ENCODE peak calls at places on chromosomes 5 and 9, in five cellular contexts. Z is CD4-positive, alpha-beta T cell; H is left ventricle myocardium inferior; R is GM12865; K is RWPE1. Q is an unnamed sample.

GRCh38 chr5:138955013-138955660 is 80.0 kb upstream of the LRRTM2 start:
- DNase-seq in H (peak; percentile 56), R (no peak), K (no peak), Z (no peak), Q (no peak)

GRCh38 chr5:163727028-163727427 is 221.6 kb downstream of the MAT2B start:
- DNase-seq in H (no peak), Z (no peak), R (peak; percentile 30), K (no peak), Q (no peak)

GRCh38 chr5:180343846-180344327 is 9.2 kb downstream of the GFPT2 start:
- DNase-seq in R (no peak), Z (no peak), K (peak; percentile 55), H (no peak), Q (no peak)

GRCh38 chr9:136769710-136770191 is 5.4 kb upstream of the LCN15 start:
- DNase-seq in Z (peak; percentile 31), H (no peak), K (peak; percentile 34), R (peak; percentile 44), Q (peak; percentile 90)

GRCh38 chr5:65809817-65810531 is 88.0 kb downstream of the NLN start:
- DNase-seq in R (no peak), H (peak; percentile 68), K (no peak), Z (no peak), Q (no peak)

GRCh38 chr9:98806394-98807069 is 938 bp upstream of the GALNT12 start:
- DNase-seq in K (no peak), Z (no peak), R (no peak), H (no peak), Q (no peak)

GRCh38 chr9:113589890-113590289 is 126.4 kb downstream of the RGS3 start:
- DNase-seq in H (no peak), R (no peak), Z (no peak), K (no peak), Q (no peak)

GRCh38 chr5:135005076-135005475 is 29.0 kb downstream of the PITX1 start:
- DNase-seq in H (no peak), R (no peak), Z (no peak), K (no peak), Q (peak; percentile 2)

GRCh38 chr5:72246954-72247442 is 73.0 kb downstream of the MRPS27 start:
- DNase-seq in K (no peak), Z (no peak), R (no peak), H (no peak), Q (no peak)

GRCh38 chr9:6671416-6671815 is 25.9 kb upstream of the GLDC start:
- DNase-seq in K (no peak), H (no peak), Z (no peak), R (no peak), Q (no peak)

GRCh38 chr9:128972956-128973355 is 25.5 kb downstream of the NUP188 start:
- DNase-seq in K (peak; percentile 85), Z (no peak), R (no peak), H (no peak), Q (no peak)

GRCh38 chr9:74236857-74237256 is 260.3 kb upstream of the RORB start:
- DNase-seq in H (no peak), Z (no peak), K (no peak), R (no peak), Q (no peak)

GRCh38 chr9:116646661-116647514 is 40.2 kb upstream of the TRIM32 start:
- DNase-seq in K (peak; percentile 34), H (no peak), R (peak; percentile 38), Z (no peak), Q (peak; percentile 29)

GRCh38 chr5:149497357-149497756 is 53.9 kb downstream of the CSNK1A1 start:
- DNase-seq in H (no peak), Z (no peak), R (no peak), K (no peak), Q (no peak)

GRCh38 chr5:142876817-142877216 is 106.6 kb downstream of the ARHGAP26 start:
- DNase-seq in H (no peak), R (no peak), Z (no peak), K (no peak), Q (no peak)

GRCh38 chr5:131413605-131414559 is 150.0 kb downstream of the CDC42SE2 start:
- DNase-seq in R (peak; percentile 78), H (no peak), Z (no peak), K (no peak), Q (peak; percentile 42)

GRCh38 chr5:83955916-83956315 is 235.3 kb upstream of the HAPLN1 start:
- DNase-seq in K (no peak), Z (no peak), R (no peak), H (no peak), Q (no peak)

GRCh38 chr9:112032733-112033132 is 136.1 kb downstream of the UGCG start:
- DNase-seq in H (no peak), Z (no peak), R (peak; percentile 35), K (no peak), Q (no peak)

GRCh38 chr5:174323878-174324281 is 278.4 kb downstream of the NSG2 start:
- DNase-seq in K (peak; percentile 66), R (peak; percentile 74), H (no peak), Z (no peak), Q (peak; percentile 46)

GRCh38 chr9:136117291-136118060 is 1.2 kb downstream of the TMEM250 start:
- DNase-seq in R (peak; percentile 72), K (no peak), Z (no peak), H (peak; percentile 72), Q (peak; percentile 63)

GRCh38 chr9:84300271-84300670 is 40.3 kb downstream of the SLC28A3 start:
- DNase-seq in R (no peak), H (no peak), K (peak; percentile 78), Z (no peak), Q (no peak)

GRCh38 chr9:111743275-111743674 is 51.5 kb downstream of the SHOC1 start:
- DNase-seq in K (peak; percentile 87), R (no peak), Z (no peak), H (no peak), Q (no peak)

GRCh38 chr5:91928751-91929521 is 545.8 kb upstream of the ARRDC3 start:
- DNase-seq in R (no peak), Z (no peak), K (peak; percentile 30), H (no peak), Q (no peak)

GRCh38 chr5:177131711-177132503 is 1.7 kb upstream of the NSD1 start:
- DNase-seq in K (no peak), H (peak; percentile 26), R (no peak), Z (no peak), Q (peak; percentile 51)

GRCh38 chr5:137699291-137700281 is 36.3 kb downstream of the KLHL3 start:
- DNase-seq in K (no peak), H (no peak), Z (no peak), R (no peak), Q (no peak)

GRCh38 chr5:102581011-102581410 is 82.2 kb upstream of the SLCO6A1 start:
- DNase-seq in R (no peak), Z (no peak), K (no peak), H (no peak), Q (no peak)

GRCh38 chr5:102579379-102579778 is 80.6 kb upstream of the SLCO6A1 start:
- DNase-seq in H (no peak), Z (no peak), R (no peak), K (no peak), Q (no peak)

GRCh38 chr5:102582706-102583105 is 83.9 kb upstream of the SLCO6A1 start:
- DNase-seq in H (no peak), R (no peak), Z (no peak), K (no peak), Q (no peak)

GRCh38 chr5:102578362-102578761 is 79.6 kb upstream of the SLCO6A1 start:
- DNase-seq in R (no peak), H (no peak), Z (no peak), K (no peak), Q (no peak)

GRCh38 chr5:102583663-102584062 is 84.9 kb upstream of the SLCO6A1 start:
- DNase-seq in Z (no peak), R (peak; percentile 3), H (no peak), K (peak; percentile 21), Q (no peak)
- TF ChIP-seq CTCF in Z (peak; percentile 55), R (no peak), H (peak; percentile 58), K (peak; percentile 70), Q (no peak)

DNA sequence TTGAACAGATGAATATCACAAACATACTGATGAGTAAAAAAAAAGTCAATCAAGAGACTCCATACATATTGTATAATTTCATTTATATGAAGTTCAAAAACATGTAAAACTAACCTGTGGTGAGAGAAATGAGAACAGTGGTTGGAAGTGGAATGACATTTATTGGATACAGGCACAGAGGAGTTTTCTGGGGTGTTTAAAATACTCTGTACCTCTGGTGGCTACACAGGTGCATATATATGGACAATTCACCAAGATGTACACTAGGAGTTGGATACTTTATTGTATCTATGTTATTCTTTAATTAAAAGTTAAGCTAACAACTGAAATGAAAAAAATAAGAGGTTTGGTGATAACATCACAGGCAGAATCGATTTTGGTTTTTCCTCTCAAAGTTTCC is 14.1 kb downstream of the FOXD1 start:
- DNase-seq in Z (no peak), R (no peak), K (no peak), H (no peak), Q (no peak)
- TF ChIP-seq CTCF in Z (no peak), R (no peak), K (peak; percentile 29), H (no peak), Q (no peak)

GRCh38 chr5:57653636-57654290 is 171.2 kb upstream of the ACTBL2 start:
- DNase-seq in R (no peak), H (no peak), Z (no peak), K (no peak), Q (no peak)

GRCh38 chr5:57651127-57651526 is 168.5 kb upstream of the ACTBL2 start:
- DNase-seq in H (no peak), K (no peak), Z (no peak), R (no peak), Q (no peak)

GRCh38 chr5:57655228-57655627 is 172.6 kb upstream of the ACTBL2 start:
- DNase-seq in Z (no peak), H (no peak), R (no peak), K (no peak), Q (no peak)

DNA sequence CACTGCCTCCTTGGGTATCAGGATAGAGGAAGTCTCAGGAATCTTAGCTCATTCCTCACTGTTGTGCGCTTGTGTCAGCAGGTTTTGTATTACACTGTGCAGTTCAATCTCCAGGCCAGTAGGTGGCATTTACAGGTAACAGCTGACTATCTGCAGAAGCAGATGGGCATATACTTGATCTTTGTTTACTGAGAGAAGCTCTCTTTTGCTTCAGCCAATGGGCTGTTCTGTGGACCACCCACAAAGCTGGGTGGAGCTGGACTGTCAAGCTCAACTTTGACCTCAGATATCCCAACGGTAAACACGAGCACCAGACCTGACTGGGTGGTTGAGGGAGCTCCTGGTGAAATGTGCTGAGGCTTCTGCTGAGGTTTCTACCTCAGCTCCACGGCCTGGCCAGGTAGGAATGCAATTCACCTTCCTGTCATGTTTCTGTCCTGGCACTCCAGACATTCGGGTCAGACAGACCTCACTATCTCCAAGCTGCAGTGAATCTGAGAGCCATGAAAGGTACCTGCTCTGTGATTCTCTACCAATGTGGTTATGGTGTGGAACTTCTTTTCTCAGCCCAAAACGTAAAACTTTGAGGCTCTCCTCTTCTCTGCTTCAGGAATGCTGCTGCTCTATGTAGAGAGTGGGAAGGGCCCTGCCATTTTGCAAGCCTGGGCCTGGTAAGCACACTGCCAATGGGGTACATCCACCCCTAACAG is 167.9 kb upstream of the ACTBL2 start:
- DNase-seq in R (peak; percentile 55), Z (no peak), H (no peak), K (peak; percentile 52), Q (peak; percentile 33)
- TF ChIP-seq CTCF in R (peak; percentile 79), Z (peak; percentile 64), H (peak; percentile 68), K (peak; percentile 79), Q (peak; percentile 59)

DNA sequence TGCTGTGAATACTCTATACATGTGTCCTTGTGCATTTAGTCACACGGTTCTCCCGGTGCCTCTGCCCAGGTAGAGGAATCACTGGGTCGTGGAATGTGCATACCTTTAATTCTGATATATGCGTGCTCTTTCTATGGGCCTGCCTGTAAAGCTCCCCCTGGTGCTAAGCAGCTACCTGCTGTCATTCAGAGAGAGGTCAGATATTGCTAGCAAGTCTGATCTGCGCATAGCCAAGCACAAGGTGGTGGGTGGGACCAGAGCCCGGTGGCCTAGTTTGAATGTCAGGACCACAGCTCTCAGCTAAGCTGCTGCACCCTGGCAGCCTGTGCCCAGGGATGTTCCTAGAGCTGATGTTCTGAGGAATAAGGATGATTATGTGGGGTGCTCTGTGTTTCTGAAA is 33.4 kb downstream of the TJP2 start:
- DNase-seq in K (no peak), H (peak; percentile 45), Z (no peak), R (peak; percentile 30), Q (no peak)
- TF ChIP-seq CTCF in K (no peak), H (peak; percentile 29), Z (no peak), R (peak; percentile 4), Q (no peak)